ENCODE peak calls at places on chromosomes 2 and 18, in five cellular contexts. One of them, this sample, is unnamed.

GRCh38 chr2:29275186-29275585 is 160.0 kb downstream of the CLIP4 start:
- DNase-seq in K562: no peak
- DNase-seq in heart left ventricle: no peak
- DNase-seq in Caco-2: no peak
- DNase-seq in BE2C: no peak
- DNase-seq in this sample: no peak

GRCh38 chr18:28647961-28648360 is 471.0 kb upstream of the CDH2 start:
- DNase-seq in K562: no peak
- DNase-seq in heart left ventricle: no peak
- DNase-seq in Caco-2: no peak
- DNase-seq in BE2C: no peak
- DNase-seq in this sample: no peak

GRCh38 chr18:74496508-74497307 is 545 bp downstream of the CNDP2 start:
- DNase-seq in K562: peak; percentile 71
- DNase-seq in heart left ventricle: peak; percentile 76
- DNase-seq in Caco-2: peak; percentile 60
- DNase-seq in BE2C: peak; percentile 58
- DNase-seq in this sample: peak; percentile 50

GRCh38 chr18:12059334-12060181 is 34.1 kb upstream of the ANKRD62 start:
- DNase-seq in K562: no peak
- DNase-seq in heart left ventricle: no peak
- DNase-seq in Caco-2: no peak
- DNase-seq in BE2C: peak; percentile 40
- DNase-seq in this sample: peak; percentile 31

GRCh38 chr2:55869637-55870325 is 53.8 kb downstream of the EFEMP1 start:
- DNase-seq in K562: no peak
- DNase-seq in heart left ventricle: no peak
- DNase-seq in Caco-2: no peak
- DNase-seq in BE2C: no peak
- DNase-seq in this sample: peak; percentile 91

GRCh38 chr18:33870059-33870458 is 292.0 kb downstream of the ASXL3 start:
- DNase-seq in K562: no peak
- DNase-seq in heart left ventricle: no peak
- DNase-seq in Caco-2: no peak
- DNase-seq in BE2C: no peak
- DNase-seq in this sample: peak; percentile 20

GRCh38 chr2:30410217-30410616 is 36.8 kb upstream of the LCLAT1 start:
- DNase-seq in K562: no peak
- DNase-seq in heart left ventricle: no peak
- DNase-seq in Caco-2: no peak
- DNase-seq in BE2C: no peak
- DNase-seq in this sample: peak; percentile 58

GRCh38 chr18:6648581-6648980 is 80.9 kb upstream of the ARHGAP28 start:
- DNase-seq in K562: no peak
- DNase-seq in heart left ventricle: no peak
- DNase-seq in Caco-2: no peak
- DNase-seq in BE2C: no peak
- DNase-seq in this sample: peak; percentile 30

GRCh38 chr18:23136326-23137092 is 1.2 kb downstream of the CABLES1 start:
- DNase-seq in K562: no peak
- DNase-seq in heart left ventricle: peak; percentile 34
- DNase-seq in Caco-2: no peak
- DNase-seq in BE2C: no peak
- DNase-seq in this sample: peak; percentile 37

GRCh38 chr2:88239781-88240180 is 69.6 kb downstream of the THNSL2 start:
- DNase-seq in K562: peak; percentile 54
- DNase-seq in heart left ventricle: no peak
- DNase-seq in Caco-2: no peak
- DNase-seq in BE2C: no peak
- DNase-seq in this sample: no peak

GRCh38 chr2:143819190-143819735 is 690.0 kb downstream of the ARHGAP15 start:
- DNase-seq in K562: no peak
- DNase-seq in heart left ventricle: no peak
- DNase-seq in Caco-2: no peak
- DNase-seq in BE2C: no peak
- DNase-seq in this sample: no peak

GRCh38 chr18:22385718-22386117 is 32.0 kb downstream of the CTAGE1 start:
- DNase-seq in K562: no peak
- DNase-seq in heart left ventricle: no peak
- DNase-seq in Caco-2: no peak
- DNase-seq in BE2C: no peak
- DNase-seq in this sample: peak; percentile 72

GRCh38 chr2:137969418-137969765 is 5.1 kb downstream of the HNMT start:
- DNase-seq in K562: no peak
- DNase-seq in heart left ventricle: no peak
- DNase-seq in Caco-2: no peak
- DNase-seq in BE2C: no peak
- DNase-seq in this sample: peak; percentile 88

GRCh38 chr18:47168913-47169312 is 7.3 kb downstream of the IER3IP1 start:
- DNase-seq in K562: no peak
- DNase-seq in heart left ventricle: no peak
- DNase-seq in Caco-2: no peak
- DNase-seq in BE2C: no peak
- DNase-seq in this sample: no peak

GRCh38 chr2:219737270-219737691 is 109.9 kb downstream of the SLC4A3 start:
- DNase-seq in K562: no peak
- DNase-seq in heart left ventricle: peak; percentile 42
- DNase-seq in Caco-2: no peak
- DNase-seq in BE2C: no peak
- DNase-seq in this sample: peak; percentile 54

GRCh38 chr2:68031546-68032160 is 31.2 kb downstream of the C1D start:
- DNase-seq in K562: peak; percentile 64
- DNase-seq in heart left ventricle: no peak
- DNase-seq in Caco-2: no peak
- DNase-seq in BE2C: no peak
- DNase-seq in this sample: peak; percentile 78

GRCh38 chr2:166135849-166136258 is 8.0 kb upstream of the SCN1A start:
- DNase-seq in K562: no peak
- DNase-seq in heart left ventricle: no peak
- DNase-seq in Caco-2: no peak
- DNase-seq in BE2C: no peak
- DNase-seq in this sample: no peak

GRCh38 chr2:239819974-239820555 is 205.1 kb downstream of the NDUFA10 start:
- DNase-seq in K562: no peak
- DNase-seq in heart left ventricle: peak; percentile 32
- DNase-seq in Caco-2: no peak
- DNase-seq in BE2C: no peak
- DNase-seq in this sample: peak; percentile 3

GRCh38 chr18:59980052-59980668 is 80.4 kb downstream of the PMAIP1 start:
- DNase-seq in K562: no peak
- DNase-seq in heart left ventricle: no peak
- DNase-seq in Caco-2: no peak
- DNase-seq in BE2C: no peak
- DNase-seq in this sample: no peak

GRCh38 chr2:39991298-39991697 is 212.2 kb upstream of the THUMPD2 start:
- DNase-seq in K562: no peak
- DNase-seq in heart left ventricle: no peak
- DNase-seq in Caco-2: no peak
- DNase-seq in BE2C: no peak
- DNase-seq in this sample: peak; percentile 13

GRCh38 chr2:195848119-195848899 is 191.3 kb downstream of the SLC39A10 start:
- DNase-seq in K562: peak; percentile 8
- DNase-seq in heart left ventricle: no peak
- DNase-seq in Caco-2: no peak
- DNase-seq in BE2C: peak; percentile 38
- DNase-seq in this sample: no peak

GRCh38 chr2:28002181-28002580 is 111.7 kb downstream of the BABAM2 start:
- DNase-seq in K562: no peak
- DNase-seq in heart left ventricle: no peak
- DNase-seq in Caco-2: no peak
- DNase-seq in BE2C: no peak
- DNase-seq in this sample: no peak

GRCh38 chr2:158998486-158999248 is 30.2 kb downstream of the TANC1 start:
- DNase-seq in K562: no peak
- DNase-seq in heart left ventricle: no peak
- DNase-seq in Caco-2: no peak
- DNase-seq in BE2C: no peak
- DNase-seq in this sample: peak; percentile 23

GRCh38 chr2:120203341-120204021 is 19.7 kb downstream of the TMEM185B start:
- DNase-seq in K562: no peak
- DNase-seq in heart left ventricle: no peak
- DNase-seq in Caco-2: peak; percentile 28
- DNase-seq in BE2C: no peak
- DNase-seq in this sample: no peak

GRCh38 chr2:238241970-238242369 is 2.1 kb upstream of the HES6 start:
- DNase-seq in K562: no peak
- DNase-seq in heart left ventricle: no peak
- DNase-seq in Caco-2: no peak
- DNase-seq in BE2C: no peak
- DNase-seq in this sample: no peak

GRCh38 chr2:241507430-241508239 is 749 bp downstream of the STK25 start:
- DNase-seq in K562: peak; percentile 57
- DNase-seq in heart left ventricle: peak; percentile 48
- DNase-seq in Caco-2: peak; percentile 55
- DNase-seq in BE2C: peak; percentile 81
- DNase-seq in this sample: peak; percentile 26

GRCh38 chr2:102736174-102736606 is 25.6 kb upstream of the TMEM182 start:
- DNase-seq in K562: peak; percentile 45
- DNase-seq in heart left ventricle: no peak
- DNase-seq in Caco-2: peak; percentile 53
- DNase-seq in BE2C: peak; percentile 12
- DNase-seq in this sample: peak; percentile 31

GRCh38 chr2:102735431-102736130 is 26.2 kb upstream of the TMEM182 start:
- DNase-seq in K562: peak; percentile 51
- DNase-seq in heart left ventricle: no peak
- DNase-seq in Caco-2: no peak
- DNase-seq in BE2C: no peak
- DNase-seq in this sample: peak; percentile 19

GRCh38 chr2:102737435-102737834 is 24.4 kb upstream of the TMEM182 start:
- DNase-seq in K562: peak; percentile 25
- DNase-seq in heart left ventricle: no peak
- DNase-seq in Caco-2: no peak
- DNase-seq in BE2C: no peak
- DNase-seq in this sample: no peak

DNA sequence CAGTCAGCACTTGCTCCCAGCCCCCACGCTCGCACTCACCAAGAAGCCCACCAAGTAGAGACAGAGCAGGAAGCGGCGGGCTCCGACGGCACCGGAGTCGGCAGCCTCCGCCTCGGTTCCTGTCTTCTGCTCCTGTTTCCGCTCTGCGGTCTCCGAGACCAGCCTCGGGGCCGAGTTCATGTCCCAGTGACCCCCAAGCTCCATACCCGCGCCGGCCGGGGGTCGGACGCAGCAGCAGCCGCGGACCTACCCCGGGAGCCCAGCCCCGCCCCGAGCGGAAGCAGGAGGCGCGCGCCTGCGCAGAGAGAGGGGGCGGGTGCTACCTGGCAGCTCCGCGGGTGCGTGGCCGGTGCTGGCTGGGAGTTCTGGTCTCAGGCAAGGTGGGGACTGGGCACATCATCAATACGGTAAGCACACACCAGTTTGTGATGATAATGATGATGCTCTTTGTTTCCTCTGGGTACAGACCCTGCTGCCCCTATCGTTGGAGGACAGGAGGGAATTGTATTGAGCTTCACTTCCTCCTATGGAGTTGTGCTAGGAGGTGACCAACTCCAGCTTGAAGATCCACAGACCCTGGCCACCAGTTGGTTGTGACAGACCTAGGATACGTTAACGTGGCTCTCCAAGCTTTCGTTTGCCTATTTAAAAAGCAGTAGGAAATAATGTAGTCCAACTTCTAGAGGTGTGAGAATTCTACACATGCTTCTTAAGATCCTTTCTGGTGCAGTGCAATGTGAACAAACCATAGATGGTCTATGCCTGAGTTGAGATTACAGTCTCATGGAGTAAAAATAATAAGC is 25.0 kb upstream of the TMEM182 start:
- DNase-seq in K562: peak; percentile 90
- DNase-seq in heart left ventricle: peak; percentile 81
- DNase-seq in Caco-2: peak; percentile 81
- DNase-seq in BE2C: peak; percentile 75
- DNase-seq in this sample: peak; percentile 67
- TF ChIP-seq CTCF in K562: no peak
- TF ChIP-seq CTCF in heart left ventricle: no peak
- TF ChIP-seq CTCF in Caco-2: no peak
- TF ChIP-seq CTCF in BE2C: no peak
- TF ChIP-seq CTCF in this sample: peak; percentile 33

GRCh38 chr2:202687276-202687675 is 52.5 kb downstream of the FAM117B start:
- DNase-seq in K562: no peak
- DNase-seq in heart left ventricle: no peak
- DNase-seq in Caco-2: no peak
- DNase-seq in BE2C: no peak
- DNase-seq in this sample: no peak
- TF ChIP-seq CTCF in K562: no peak
- TF ChIP-seq CTCF in heart left ventricle: no peak
- TF ChIP-seq CTCF in Caco-2: no peak
- TF ChIP-seq CTCF in BE2C: no peak
- TF ChIP-seq CTCF in this sample: no peak

GRCh38 chr2:235793163-235793752 is 299.4 kb downstream of the AGAP1 start:
- DNase-seq in K562: peak; percentile 5
- DNase-seq in heart left ventricle: peak; percentile 56
- DNase-seq in Caco-2: no peak
- DNase-seq in BE2C: no peak
- DNase-seq in this sample: peak; percentile 33
- TF ChIP-seq CTCF in K562: peak; percentile 32
- TF ChIP-seq CTCF in heart left ventricle: peak; percentile 37
- TF ChIP-seq CTCF in Caco-2: peak; percentile 15
- TF ChIP-seq CTCF in BE2C: peak; percentile 60
- TF ChIP-seq CTCF in this sample: peak; percentile 62

DNA sequence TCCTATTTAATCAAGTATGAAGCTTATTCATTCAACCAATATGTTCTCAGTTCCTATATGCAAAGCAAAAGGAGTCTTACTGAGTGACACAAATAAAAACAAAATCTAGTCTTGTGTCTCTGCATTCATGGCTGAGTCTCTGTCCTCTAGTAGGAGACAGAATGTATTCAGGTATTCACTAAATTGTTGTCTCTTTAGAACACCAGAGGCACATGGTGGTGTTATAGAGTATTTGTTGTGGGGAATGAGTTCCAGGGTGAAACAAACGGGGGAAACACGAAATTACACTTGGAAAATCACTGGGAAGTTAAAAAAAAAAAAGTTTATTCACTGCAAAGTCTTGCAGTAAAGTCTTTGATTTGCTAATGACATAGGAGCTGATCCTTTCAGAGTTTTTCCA is 131.7 kb upstream of the FSHR start:
- DNase-seq in K562: no peak
- DNase-seq in heart left ventricle: no peak
- DNase-seq in Caco-2: no peak
- DNase-seq in BE2C: no peak
- DNase-seq in this sample: no peak
- TF ChIP-seq CTCF in K562: no peak
- TF ChIP-seq CTCF in heart left ventricle: no peak
- TF ChIP-seq CTCF in Caco-2: peak; percentile 29
- TF ChIP-seq CTCF in BE2C: no peak
- TF ChIP-seq CTCF in this sample: no peak